ENCODE peak calls at places on chromosomes 1 and 21, in eight cellular contexts. Y, C, W, N, X, Z, T and A are unnamed samples.

GRCh38 chr1:93814795-93815737 is 63.9 kb downstream of the DNTTIP2 start:
- DNase-seq in C (no peak), T (no peak), W (peak), Y (no peak), X (no peak), Z (no peak), N (no peak), A (no peak)

GRCh38 chr1:39826583-39826982 is 37.9 kb upstream of the BMP8B start:
- DNase-seq in X (no peak), C (no peak), N (no peak), Y (no peak), T (no peak), W (no peak), Z (no peak), A (no peak)

GRCh38 chr1:17097787-17098186 is 21.5 kb downstream of the PADI2 start:
- DNase-seq in C (no peak), Y (peak), T (no peak), N (no peak), X (no peak), W (no peak), Z (no peak), A (no peak)

GRCh38 chr1:107557095-107557494 is 407.9 kb downstream of the VAV3 start:
- DNase-seq in W (no peak), X (no peak), T (no peak), Y (peak), Z (no peak), C (no peak), N (no peak), A (no peak)

GRCh38 chr1:116433283-116434257 is 60.5 kb downstream of the ATP1A1 start:
- DNase-seq in W (peak), N (peak), T (no peak), Y (peak), Z (peak), C (no peak), X (peak), A (peak)

GRCh38 chr21:32955307-32955937 is 70.3 kb upstream of the OLIG2 start:
- DNase-seq in Y (no peak), X (no peak), C (no peak), T (no peak), N (no peak), Z (no peak), W (no peak), A (no peak)

GRCh38 chr21:34801519-34802132 is 132.8 kb downstream of the CLIC6 start:
- DNase-seq in T (no peak), Z (no peak), W (no peak), X (peak), Y (peak), C (peak), N (peak), A (peak)

GRCh38 chr1:224106568-224107281 is 7.2 kb upstream of the FBXO28 start:
- DNase-seq in T (no peak), Y (peak), W (peak), X (peak), C (peak), N (peak), Z (no peak), A (peak)

GRCh38 chr1:7470904-7471638 is 300.0 kb upstream of the VAMP3 start:
- DNase-seq in Z (peak), C (peak), N (peak), T (no peak), Y (peak), X (peak), W (peak), A (peak)

GRCh38 chr1:42419449-42419848 is 36.4 kb downstream of the ZMYND12 start:
- DNase-seq in W (no peak), Y (peak), X (peak), C (no peak), Z (no peak), N (no peak), T (no peak), A (peak)

GRCh38 chr1:234600418-234601216 is 9.4 kb downstream of the IRF2BP2 start:
- DNase-seq in Z (no peak), Y (peak), W (no peak), T (no peak), C (peak), N (peak), X (peak), A (peak)

GRCh38 chr1:55506686-55507577 is 291.8 kb upstream of the USP24 start:
- DNase-seq in W (peak), Y (peak), N (peak), X (peak), T (no peak), Z (no peak), C (no peak), A (peak)

GRCh38 chr1:219337588-219337987 is 163.9 kb downstream of the LYPLAL1 start:
- DNase-seq in W (no peak), X (no peak), Z (no peak), T (no peak), N (no peak), C (no peak), Y (no peak), A (no peak)

GRCh38 chr1:110173466-110174117 is 23.3 kb downstream of the SLC6A17 start:
- DNase-seq in T (no peak), W (peak), N (no peak), Z (no peak), C (no peak), X (no peak), Y (no peak), A (no peak)

GRCh38 chr1:83751602-83752001 is 247.3 kb downstream of the TTLL7 start:
- DNase-seq in Z (no peak), Y (no peak), W (no peak), N (no peak), T (no peak), C (no peak), X (no peak), A (no peak)

GRCh38 chr1:200129480-200129879 is 102.0 kb downstream of the NR5A2 start:
- DNase-seq in T (no peak), Z (no peak), C (peak), W (no peak), X (no peak), N (no peak), Y (no peak), A (no peak)

GRCh38 chr1:99680258-99680657 is 34.3 kb downstream of the PALMD start:
- DNase-seq in W (peak), C (no peak), Y (peak), N (peak), X (peak), Z (no peak), T (no peak), A (peak)

GRCh38 chr1:31583995-31584868 is 7.9 kb downstream of the TINAGL1 start:
- DNase-seq in X (peak), Z (peak), C (no peak), N (peak), Y (no peak), W (peak), T (peak), A (peak)

GRCh38 chr1:171220551-171221175 is 27.6 kb upstream of the FMO1 start:
- DNase-seq in X (peak), C (no peak), Y (no peak), W (peak), Z (peak), N (peak), T (no peak), A (peak)

GRCh38 chr1:182484531-182485257 is 34.7 kb downstream of the RGSL1 start:
- DNase-seq in W (no peak), C (peak), Z (no peak), T (no peak), X (no peak), N (no peak), Y (peak), A (no peak)

GRCh38 chr1:6777813-6778212 is 7.4 kb upstream of the CAMTA1 start:
- DNase-seq in N (no peak), T (no peak), Y (no peak), Z (no peak), C (peak), X (no peak), W (no peak), A (no peak)

GRCh38 chr1:25922633-25923567 is 16.7 kb upstream of the STMN1 start:
- DNase-seq in Y (peak), N (peak), Z (peak), W (no peak), X (peak), T (peak), C (no peak), A (no peak)

GRCh38 chr1:24085546-24085945 is 26.4 kb downstream of the MYOM3 start:
- DNase-seq in W (peak), Y (no peak), Z (no peak), N (peak), C (no peak), X (peak), T (no peak), A (no peak)

GRCh38 chr1:187490261-187490660 is 661.5 kb downstream of the PLA2G4A start:
- DNase-seq in W (no peak), N (peak), T (no peak), Z (no peak), Y (no peak), C (no peak), X (no peak), A (no peak)

GRCh38 chr1:224690576-224690975 is 74.5 kb downstream of the CNIH3 start:
- DNase-seq in Y (no peak), X (no peak), T (no peak), N (no peak), C (no peak), W (no peak), Z (no peak), A (no peak)

GRCh38 chr1:160114085-160114484 is 1.5 kb upstream of the ATP1A2 start:
- DNase-seq in X (no peak), N (no peak), Y (no peak), W (no peak), T (no peak), C (no peak), Z (no peak), A (no peak)

GRCh38 chr21:31180256-31181088 is 142.2 kb upstream of the KRTAP19-8 start:
- DNase-seq in T (no peak), X (peak), Y (peak), N (peak), Z (no peak), W (peak), C (peak), A (peak)

GRCh38 chr21:45291613-45292398 is 4.1 kb upstream of the POFUT2 start:
- DNase-seq in X (no peak), W (no peak), Y (no peak), T (no peak), C (no peak), Z (peak), N (no peak), A (no peak)

GRCh38 chr1:100767176-100767876 is 47.8 kb downstream of the VCAM1 start:
- DNase-seq in N (peak), Y (peak), T (no peak), Z (no peak), X (no peak), W (peak), C (no peak), A (no peak)

DNA sequence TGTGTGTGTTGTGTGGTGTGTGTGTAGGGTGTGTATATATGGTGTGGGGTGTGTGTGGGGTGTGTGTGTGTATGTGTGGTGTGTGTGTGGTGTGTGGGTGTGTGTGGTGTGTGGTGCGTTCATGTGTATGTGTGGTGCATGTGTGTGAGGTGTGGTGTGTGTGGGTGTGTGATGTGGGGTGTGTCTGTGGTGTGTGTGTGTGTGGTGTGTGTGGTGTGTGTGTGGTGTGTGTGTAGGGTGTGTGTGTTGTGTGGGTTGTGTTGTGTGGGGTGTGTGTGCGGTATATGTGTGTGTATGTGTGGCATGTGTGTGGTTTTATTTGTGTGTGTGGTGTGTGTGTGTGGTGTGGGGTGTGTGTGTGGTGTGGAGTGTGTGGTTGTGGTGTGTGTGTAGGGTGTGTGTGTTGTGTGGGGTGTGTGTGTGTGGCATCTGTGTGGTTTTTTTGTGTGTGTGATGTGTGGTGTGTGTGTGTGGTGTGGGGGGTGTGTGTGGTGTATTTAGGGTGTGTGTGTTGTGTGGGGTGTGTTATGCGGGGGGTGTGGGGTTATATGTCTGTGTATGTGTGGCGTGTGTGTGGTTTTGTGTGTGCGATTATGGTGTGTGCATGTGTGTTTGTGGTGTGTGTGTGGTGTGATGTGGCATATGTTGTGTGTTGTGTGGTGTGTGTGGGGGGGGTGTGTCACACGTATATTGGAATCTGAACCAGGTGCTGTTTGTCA is 17.1 kb upstream of the ZBTB21 start:
- DNase-seq in X (no peak), C (no peak), T (no peak), Y (no peak), Z (no peak), W (no peak), N (no peak), A (peak)
- H3K4me3 ChIP-seq in X (no peak), C (no peak), T (no peak), Y (no peak), Z (no peak), W (no peak), N (no peak), A (no peak)

GRCh38 chr1:68493193-68493592 is 3.7 kb downstream of the DEPDC1 start:
- DNase-seq in W (no peak), N (no peak), Y (no peak), C (no peak), T (no peak), X (no peak), Z (no peak), A (no peak)

GRCh38 chr1:68497358-68497698 is 446 bp upstream of the DEPDC1 start:
- DNase-seq in X (no peak), W (no peak), T (no peak), N (no peak), Y (no peak), C (no peak), Z (no peak), A (no peak)

GRCh38 chr1:68495968-68496679 is 758 bp downstream of the DEPDC1 start:
- DNase-seq in N (peak), X (no peak), Z (no peak), C (peak), Y (peak), W (no peak), T (no peak), A (no peak)

GRCh38 chr1:68495532-68495931 is 1.4 kb downstream of the DEPDC1 start:
- DNase-seq in W (no peak), N (peak), X (no peak), Z (no peak), C (no peak), Y (peak), T (no peak), A (no peak)

DNA sequence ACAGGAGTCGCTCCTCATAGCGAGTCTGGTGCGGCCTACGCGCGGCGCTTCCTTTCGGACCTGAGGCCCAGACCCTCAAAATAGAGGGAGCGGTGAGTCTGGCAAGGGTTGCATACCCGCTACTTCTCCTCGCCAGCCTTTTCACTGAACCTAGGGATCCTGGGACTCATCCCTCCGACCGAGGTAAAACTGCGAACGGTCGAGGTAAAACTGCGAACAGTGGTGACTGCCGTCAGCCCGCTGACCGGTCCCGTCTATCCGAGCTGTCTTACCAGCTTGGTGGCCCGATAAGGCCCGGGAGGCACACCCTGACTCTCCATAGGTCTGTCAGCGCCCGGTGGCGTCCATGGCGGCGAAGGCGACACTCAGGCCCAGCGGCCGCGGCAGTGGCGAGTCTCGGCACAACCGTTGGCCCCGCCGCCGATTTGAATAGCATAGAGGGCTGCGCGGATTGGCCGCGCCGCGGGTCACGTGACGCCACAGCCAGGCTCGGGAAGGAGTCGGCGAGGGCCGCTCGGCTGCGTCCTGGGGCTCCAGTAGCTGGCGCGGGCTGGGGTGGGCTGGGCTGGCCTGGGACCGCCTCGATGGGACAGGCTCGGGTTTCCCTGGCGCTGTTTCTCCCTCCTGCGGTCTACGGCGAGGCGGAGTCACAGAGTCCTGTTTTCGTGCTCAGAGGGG is at the start of gene DEPDC1:
- DNase-seq in Z (peak), W (peak), Y (peak), T (peak), X (peak), N (peak), C (peak), A (peak)
- TF ChIP-seq CTCF in Z (no peak), W (no peak), Y (no peak), T (no peak), X (no peak), N (no peak), C (no peak), A (peak)

DNA sequence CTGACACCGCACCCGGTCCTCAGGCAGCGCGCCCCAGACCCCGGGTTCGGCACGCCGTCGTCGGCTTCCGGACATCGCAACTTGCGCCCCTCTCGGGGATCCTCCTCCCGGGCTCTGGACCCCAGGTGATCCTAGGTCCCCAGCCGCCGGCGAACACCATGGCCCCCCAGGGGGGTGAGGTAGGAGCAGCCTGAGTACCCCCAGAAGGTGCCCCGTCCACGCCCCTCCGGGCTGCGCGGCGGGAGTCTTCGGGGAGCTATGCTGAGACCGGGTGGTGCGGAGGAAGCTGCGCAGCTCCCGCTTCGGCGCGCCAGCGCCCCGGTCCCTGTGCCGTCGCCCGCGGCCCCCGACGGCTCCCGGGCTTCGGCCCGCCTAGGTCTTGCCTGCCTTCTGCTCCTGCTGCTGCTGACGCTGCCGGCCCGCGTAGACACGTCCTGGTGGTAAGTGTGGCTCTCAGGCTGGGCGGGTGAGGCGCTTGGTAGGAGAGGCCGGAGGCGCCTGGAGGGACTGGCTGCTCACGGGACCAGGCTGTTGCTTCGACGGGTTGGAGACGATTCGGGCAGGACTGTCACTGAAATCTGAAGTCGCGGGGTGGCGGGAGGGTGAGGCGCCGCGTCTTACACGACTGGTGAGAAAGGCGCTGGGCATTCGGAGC is 367 bp downstream of the WNT2B start:
- DNase-seq in Z (peak), T (peak), W (no peak), Y (peak), C (no peak), X (no peak), N (peak), A (no peak)
- H3K4me3 ChIP-seq in Z (peak), T (peak), W (peak), Y (peak), C (peak), X (peak), N (peak), A (peak)

GRCh38 chr1:155513300-155513926 is 49.2 kb downstream of the ASH1L start:
- DNase-seq in N (peak), W (peak), X (no peak), Y (peak), T (no peak), Z (no peak), C (no peak), A (peak)
- TF ChIP-seq CTCF in N (no peak), W (peak), X (peak), Y (no peak), T (no peak), Z (no peak), C (no peak), A (peak)